ENCODE peak calls at places on chromosomes 6 and 20, in eight cellular contexts. R, I, X, H, N, M, V and J are unnamed samples.

GRCh38 chr20:54267510-54268003 is 59.7 kb downstream of the PFDN4 start:
- DNase-seq in R (peak), I (no peak), X (peak), H (peak), N (peak), M (no peak), V (no peak), J (no peak)

GRCh38 chr6:158211273-158212055 is 43.3 kb downstream of the GTF2H5 start:
- DNase-seq in R (no peak), I (no peak), X (peak), H (no peak), N (no peak), M (peak), V (no peak), J (peak)

GRCh38 chr6:158509465-158509864 is 50.4 kb upstream of the TMEM181 start:
- DNase-seq in R (no peak), I (no peak), X (no peak), H (no peak), N (no peak), M (no peak), V (no peak), J (no peak)

GRCh38 chr20:60224914-60225313 is 266.7 kb downstream of the CDH26 start:
- DNase-seq in R (no peak), I (no peak), X (peak), H (no peak), N (no peak), M (peak), V (no peak), J (peak)

GRCh38 chr20:51193066-51193772 is 170.3 kb upstream of the KCNG1 start:
- DNase-seq in R (no peak), I (no peak), X (peak), H (no peak), N (no peak), M (peak), V (no peak), J (peak)

GRCh38 chr6:1485678-1486077 is 96.3 kb downstream of the FOXF2 start:
- DNase-seq in R (no peak), I (peak), X (peak), H (peak), N (peak), M (peak), V (no peak), J (peak)

GRCh38 chr6:107118976-107119375 is 3.7 kb upstream of the BEND3 start:
- DNase-seq in R (no peak), I (no peak), X (no peak), H (no peak), N (no peak), M (no peak), V (no peak), J (peak)

GRCh38 chr6:134918418-134918961 is 31.4 kb downstream of the ALDH8A1 start:
- DNase-seq in R (no peak), I (no peak), X (no peak), H (no peak), N (no peak), M (no peak), V (no peak), J (no peak)

GRCh38 chr6:329888-330691 is 37.8 kb downstream of the DUSP22 start:
- DNase-seq in R (no peak), I (no peak), X (no peak), H (no peak), N (no peak), M (peak), V (no peak), J (no peak)

GRCh38 chr20:55515831-55516230 is 489.5 kb downstream of the CBLN4 start:
- DNase-seq in R (no peak), I (no peak), X (no peak), H (peak), N (no peak), M (no peak), V (no peak), J (no peak)

GRCh38 chr6:133359256-133359655 is 118.1 kb downstream of the EYA4 start:
- DNase-seq in R (no peak), I (no peak), X (peak), H (no peak), N (no peak), M (no peak), V (no peak), J (peak)

GRCh38 chr6:108543165-108543940 is 17.4 kb upstream of the FOXO3 start:
- DNase-seq in R (no peak), I (no peak), X (no peak), H (no peak), N (no peak), M (no peak), V (no peak), J (no peak)

GRCh38 chr20:19404836-19405235 is 192.4 kb downstream of the SLC24A3 start:
- DNase-seq in R (no peak), I (no peak), X (peak), H (no peak), N (no peak), M (no peak), V (no peak), J (no peak)

GRCh38 chr6:151445482-151445881 is 6.4 kb downstream of the RMND1 start:
- DNase-seq in R (no peak), I (peak), X (peak), H (no peak), N (no peak), M (peak), V (no peak), J (peak)

GRCh38 chr6:11675610-11676009 is 103.0 kb downstream of the ADTRP start:
- DNase-seq in R (no peak), I (no peak), X (peak), H (no peak), N (peak), M (no peak), V (no peak), J (peak)

GRCh38 chr20:35523298-35523888 is 6.1 kb downstream of the C20orf173 start:
- DNase-seq in R (no peak), I (no peak), X (peak), H (no peak), N (peak), M (peak), V (no peak), J (peak)

GRCh38 chr6:11121851-11122250 is 10.3 kb upstream of the ERVFRD-1 start:
- DNase-seq in R (no peak), I (no peak), X (no peak), H (no peak), N (no peak), M (no peak), V (no peak), J (peak)

GRCh38 chr20:36299459-36299858 is 6.7 kb upstream of the DLGAP4 start:
- DNase-seq in R (no peak), I (no peak), X (no peak), H (no peak), N (no peak), M (no peak), V (no peak), J (no peak)

GRCh38 chr6:155341130-155341828 is 27.0 kb upstream of the TFB1M start:
- DNase-seq in R (no peak), I (no peak), X (peak), H (peak), N (no peak), M (peak), V (no peak), J (peak)

GRCh38 chr20:50366270-50367103 is 143.7 kb upstream of the PTPN1 start:
- DNase-seq in R (peak), I (peak), X (peak), H (peak), N (peak), M (peak), V (peak), J (peak)

GRCh38 chr20:59994697-59995122 is 36.5 kb downstream of the CDH26 start:
- DNase-seq in R (peak), I (no peak), X (peak), H (no peak), N (no peak), M (peak), V (peak), J (peak)

GRCh38 chr6:26284537-26285142 is 80.4 kb upstream of the BTN3A2 start:
- DNase-seq in R (peak), I (no peak), X (peak), H (no peak), N (peak), M (peak), V (no peak), J (peak)

GRCh38 chr6:39021779-39022178 is 26.8 kb upstream of the GLP1R start:
- DNase-seq in R (no peak), I (no peak), X (no peak), H (no peak), N (no peak), M (no peak), V (no peak), J (no peak)

GRCh38 chr20:61315319-61315718 is 63.3 kb downstream of the CDH4 start:
- DNase-seq in R (no peak), I (no peak), X (no peak), H (no peak), N (no peak), M (no peak), V (no peak), J (no peak)
- TF ChIP-seq CTCF in R (no peak), I (no peak), X (no peak), H (no peak), N (no peak), M (no peak), V (no peak), J (no peak)

DNA sequence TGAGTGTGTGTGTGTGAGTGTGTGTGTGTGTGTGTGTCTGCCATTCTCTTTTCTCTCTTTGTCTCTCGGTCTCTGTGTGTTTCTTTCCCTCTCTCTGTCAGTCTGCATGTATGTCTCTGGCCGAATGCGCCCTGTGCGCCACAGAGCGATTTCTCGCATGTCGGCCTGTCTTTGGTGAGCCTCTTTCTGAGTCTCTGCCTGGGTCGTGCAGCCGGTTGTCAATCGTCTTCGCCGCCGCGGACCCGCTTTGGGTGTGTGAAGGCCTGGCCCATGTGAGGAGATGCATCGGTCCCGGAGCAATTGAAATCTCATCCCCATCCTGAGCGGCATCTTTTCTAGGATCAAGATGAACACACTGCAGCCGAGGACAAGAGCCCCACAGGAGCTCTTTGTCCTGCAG is 1567.2 kb upstream of the DEFB115 start:
- DNase-seq in R (no peak), I (no peak), X (no peak), H (no peak), N (no peak), M (no peak), V (no peak), J (no peak)
- H3K4me3 ChIP-seq in R (no peak), I (no peak), X (no peak), H (no peak), N (no peak), M (no peak), V (no peak), J (no peak)

GRCh38 chr6:169968541-169969270 is 217.3 kb downstream of the ERMARD start:
- DNase-seq in R (no peak), I (no peak), X (no peak), H (no peak), N (no peak), M (no peak), V (peak), J (no peak)
- TF ChIP-seq CTCF in R (no peak), I (no peak), X (no peak), H (no peak), N (no peak), M (no peak), V (no peak), J (no peak)

GRCh38 chr6:113858605-113859348 is 1.6 kb downstream of the MARCKS start:
- DNase-seq in R (peak), I (peak), X (peak), H (no peak), N (peak), M (peak), V (peak), J (peak)
- H3K4me3 ChIP-seq in R (peak), I (peak), X (peak), H (peak), N (peak), M (peak), V (peak), J (peak)

GRCh38 chr20:1397710-1398109 is 4.9 kb upstream of the FKBP1A start:
- DNase-seq in R (no peak), I (no peak), X (peak), H (no peak), N (no peak), M (no peak), V (no peak), J (peak)
- TF ChIP-seq CTCF in R (no peak), I (peak), X (peak), H (peak), N (peak), M (peak), V (no peak), J (peak)

GRCh38 chr6:129660346-129660676 is 49.7 kb downstream of the ARHGAP18 start:
- DNase-seq in R (no peak), I (no peak), X (no peak), H (no peak), N (no peak), M (no peak), V (no peak), J (no peak)
- H3K4me3 ChIP-seq in R (no peak), I (no peak), X (peak), H (no peak), N (peak), M (no peak), V (peak), J (peak)

GRCh38 chr6:30740993-30741784 is 1.3 kb downstream of the FLOT1 start:
- DNase-seq in R (no peak), I (no peak), X (peak), H (no peak), N (no peak), M (no peak), V (no peak), J (peak)

GRCh38 chr6:30741789-30742315 is 635 bp downstream of the FLOT1 start:
- DNase-seq in R (no peak), I (no peak), X (peak), H (no peak), N (no peak), M (no peak), V (no peak), J (no peak)

GRCh38 chr6:30742316-30743098 is at the start of gene FLOT1:
- DNase-seq in R (peak), I (peak), X (peak), H (peak), N (peak), M (peak), V (peak), J (peak)

GRCh38 chr6:30743099-30744053 is 889 bp upstream of the FLOT1 start:
- DNase-seq in R (no peak), I (no peak), X (peak), H (no peak), N (no peak), M (peak), V (peak), J (peak)

DNA sequence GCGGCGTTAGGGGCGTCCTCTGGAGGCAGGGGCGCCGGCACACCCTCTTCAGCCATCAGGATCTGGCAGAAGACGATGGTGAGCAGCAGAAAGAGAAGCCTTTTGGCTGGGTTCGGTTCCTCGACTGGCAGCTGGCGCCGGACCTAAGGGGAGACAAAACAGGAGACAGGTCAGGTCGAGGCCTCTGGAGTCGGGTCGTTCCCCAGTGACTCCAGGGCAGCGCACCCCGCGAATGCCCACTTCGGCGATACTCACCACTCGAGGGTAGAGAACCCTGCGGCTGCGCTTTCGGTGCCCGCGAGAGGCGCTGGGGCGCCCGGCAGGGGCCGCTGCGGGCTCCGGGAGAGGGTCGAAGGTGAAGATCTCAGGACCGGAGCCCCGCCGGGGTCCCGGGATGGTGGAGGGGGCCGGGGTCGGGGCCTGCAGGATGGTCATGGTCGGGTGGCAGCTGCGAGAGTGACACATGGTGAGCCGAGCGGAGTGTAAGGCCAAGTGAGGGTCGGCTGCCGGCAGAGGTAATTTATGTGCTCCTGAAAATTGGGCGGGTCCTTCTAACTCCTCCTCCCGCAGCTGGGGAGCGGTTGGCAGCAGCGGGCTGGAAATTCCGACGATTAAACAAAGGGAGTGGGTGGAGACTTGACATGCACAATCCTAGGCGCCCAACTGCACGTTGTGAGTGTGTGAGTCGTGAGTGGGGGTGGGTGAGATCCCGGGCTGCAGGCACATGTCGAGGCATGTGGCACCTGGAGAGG is at the start of gene IER3:
- DNase-seq in R (peak), I (peak), X (peak), H (no peak), N (peak), M (peak), V (peak), J (peak)
- TF ChIP-seq CTCF in R (peak), I (peak), X (peak), H (peak), N (peak), M (peak), V (peak), J (peak)